ENCODE peak calls at places on chromosomes 7 and 10, in six cellular contexts. C, M, J, B, I and W are unnamed samples.

GRCh38 chr10:122034149-122034756 is 45.3 kb downstream of the TACC2 start:
- DNase-seq in B (no peak), C (peak; percentile 83), J (no peak), M (no peak), I (no peak), W (no peak)

GRCh38 chr7:45182856-45183710 is 25.5 kb downstream of the RAMP3 start:
- DNase-seq in B (no peak), I (peak; percentile 8), C (no peak), M (no peak), J (peak; percentile 14), W (no peak)

GRCh38 chr10:5643356-5643755 is 23.0 kb downstream of the ASB13 start:
- DNase-seq in J (no peak), M (no peak), C (no peak), I (no peak), B (no peak), W (no peak)

GRCh38 chr10:117632406-117632805 is 89.9 kb downstream of the EMX2 start:
- DNase-seq in I (no peak), M (no peak), J (no peak), B (no peak), C (no peak), W (no peak)

GRCh38 chr7:5755704-5756131 is 25.7 kb downstream of the RNF216 start:
- DNase-seq in I (no peak), M (no peak), J (no peak), C (peak; percentile 34), B (no peak), W (no peak)

GRCh38 chr7:51062222-51062987 is 254.2 kb downstream of the COBL start:
- DNase-seq in M (no peak), J (no peak), I (no peak), B (no peak), C (no peak), W (peak; percentile 74)

GRCh38 chr10:103698266-103698665 is 157.1 kb downstream of the SH3PXD2A start:
- DNase-seq in I (no peak), J (no peak), M (no peak), C (no peak), B (no peak), W (no peak)

GRCh38 chr7:14896461-14896860 is 6.1 kb downstream of the DGKB start:
- DNase-seq in J (no peak), I (no peak), C (no peak), M (no peak), B (no peak), W (no peak)

GRCh38 chr7:32357535-32358277 is 132.5 kb downstream of the LSM5 start:
- DNase-seq in J (no peak), B (no peak), I (no peak), C (peak; percentile 22), M (no peak), W (no peak)

GRCh38 chr10:5905854-5906507 is 15.9 kb downstream of the FBH1 start:
- DNase-seq in J (peak; percentile 49), C (no peak), M (no peak), I (no peak), B (peak; percentile 41), W (no peak)

GRCh38 chr7:44154703-44155102 is 13.6 kb upstream of the MYL7 start:
- DNase-seq in C (no peak), B (no peak), M (no peak), J (no peak), I (no peak), W (no peak)

GRCh38 chr7:2613926-2614613 is 17.7 kb upstream of the TTYH3 start:
- DNase-seq in B (peak; percentile 87), M (no peak), C (no peak), J (no peak), I (no peak), W (peak; percentile 82)

GRCh38 chr7:22093936-22094335 is 148.2 kb upstream of the CDCA7L start:
- DNase-seq in C (no peak), M (no peak), I (no peak), J (no peak), B (no peak), W (no peak)

GRCh38 chr10:288605-289200 is 153.4 kb downstream of the ZMYND11 start:
- DNase-seq in C (no peak), J (no peak), I (no peak), B (no peak), M (no peak), W (no peak)

GRCh38 chr10:72253002-72253401 is 20.7 kb upstream of the DDIT4 start:
- DNase-seq in M (no peak), C (no peak), J (no peak), B (no peak), I (no peak), W (no peak)

GRCh38 chr10:72258617-72259016 is 15.1 kb upstream of the DDIT4 start:
- DNase-seq in B (no peak), C (no peak), M (no peak), I (no peak), J (no peak), W (no peak)

GRCh38 chr10:72257051-72257892 is 16.5 kb upstream of the DDIT4 start:
- DNase-seq in I (no peak), B (no peak), C (peak; percentile 43), M (no peak), J (peak; percentile 38), W (no peak)

GRCh38 chr10:72254891-72255568 is 18.7 kb upstream of the DDIT4 start:
- DNase-seq in B (peak; percentile 92), J (peak; percentile 88), M (peak; percentile 23), C (peak; percentile 87), I (peak; percentile 95), W (peak; percentile 83)

DNA sequence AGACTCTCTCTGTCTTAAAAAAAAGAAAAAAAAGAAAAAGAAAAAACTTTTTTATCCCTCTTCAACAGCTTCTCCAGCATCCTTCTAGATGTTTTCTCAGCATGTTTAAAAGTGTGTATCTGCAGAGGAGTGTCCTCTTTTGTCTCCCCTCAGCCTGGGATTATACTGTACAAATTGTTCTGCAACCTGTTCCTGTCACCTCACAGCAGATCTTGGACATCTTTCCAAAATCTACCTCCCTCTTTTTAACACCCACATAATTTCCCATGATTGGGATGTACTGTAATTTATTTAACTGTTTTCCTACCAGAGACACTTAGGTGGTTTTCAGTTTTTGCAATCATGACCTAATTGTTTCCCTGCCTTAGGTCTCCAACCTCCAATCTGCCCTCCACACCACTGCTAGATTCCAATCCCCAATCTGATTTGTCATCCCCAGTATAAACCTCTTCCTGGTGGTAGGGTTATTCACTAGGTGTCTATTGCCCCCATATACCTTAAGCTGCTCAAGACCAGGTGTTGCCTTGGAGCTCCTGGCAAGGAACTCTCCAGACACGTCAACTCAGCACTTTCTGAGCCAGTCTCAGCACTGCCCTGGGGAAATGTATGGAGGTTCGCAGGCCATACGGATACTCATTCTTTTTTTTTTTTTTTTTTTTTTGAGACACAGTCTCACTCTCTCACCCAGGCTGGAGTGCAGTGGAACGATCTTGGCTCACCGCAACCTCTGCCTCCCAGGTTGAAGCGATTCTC is 17.6 kb upstream of the DDIT4 start:
- DNase-seq in M (no peak), C (no peak), J (no peak), B (no peak), I (no peak), W (no peak)
- H3K27ac ChIP-seq in M (no peak overlapping the region), C (peak overlapping the region; percentile 100), J (peak overlapping the region; percentile 86), B (peak overlapping the region; percentile 91), I (peak overlapping the region; percentile 99), W (peak overlapping the region; percentile 98)

DNA sequence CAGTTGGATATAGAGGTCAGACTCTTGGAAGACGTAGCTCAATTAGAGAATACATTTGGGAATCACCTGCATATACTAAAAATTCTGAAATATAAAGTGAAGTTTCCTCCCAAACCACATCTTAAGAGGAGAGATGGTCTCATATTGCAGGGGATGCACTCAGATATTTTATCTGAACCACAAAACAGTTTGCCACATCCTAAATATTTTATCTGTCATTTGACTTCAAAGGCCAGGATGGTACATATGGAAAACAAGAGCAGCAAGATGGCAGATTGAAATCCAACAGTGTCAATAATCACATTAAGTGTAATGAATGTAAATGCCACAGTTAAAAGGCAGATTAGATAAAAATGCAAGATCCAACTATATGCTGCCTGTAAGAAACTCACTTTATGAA is 97.1 kb downstream of the GALNT11 start:
- DNase-seq in B (no peak), M (no peak), C (no peak), I (no peak), J (no peak), W (no peak)
- H3K4me1 ChIP-seq in B (no peaks in the 10 kb centered on the region), M (peaks cover 6% of the 10 kb centered on the region), C (no peaks in the 10 kb centered on the region), I (no peaks in the 10 kb centered on the region), J (no peaks in the 10 kb centered on the region), W (no peaks in the 10 kb centered on the region)

GRCh38 chr10:125708971-125709503 is 10.5 kb upstream of the EDRF1 start:
- DNase-seq in J (no peak), M (no peak), B (no peak), I (no peak), C (no peak), W (no peak)

GRCh38 chr10:125709553-125710266 is 9.8 kb upstream of the EDRF1 start:
- DNase-seq in C (no peak), J (no peak), M (no peak), I (no peak), B (no peak), W (no peak)

GRCh38 chr10:125711110-125711750 is 8.3 kb upstream of the EDRF1 start:
- DNase-seq in C (no peak), I (no peak), J (no peak), M (no peak), B (no peak), W (no peak)

GRCh38 chr10:125710267-125710563 is 9.3 kb upstream of the EDRF1 start:
- DNase-seq in C (no peak), M (no peak), I (no peak), J (no peak), B (no peak), W (no peak)

DNA sequence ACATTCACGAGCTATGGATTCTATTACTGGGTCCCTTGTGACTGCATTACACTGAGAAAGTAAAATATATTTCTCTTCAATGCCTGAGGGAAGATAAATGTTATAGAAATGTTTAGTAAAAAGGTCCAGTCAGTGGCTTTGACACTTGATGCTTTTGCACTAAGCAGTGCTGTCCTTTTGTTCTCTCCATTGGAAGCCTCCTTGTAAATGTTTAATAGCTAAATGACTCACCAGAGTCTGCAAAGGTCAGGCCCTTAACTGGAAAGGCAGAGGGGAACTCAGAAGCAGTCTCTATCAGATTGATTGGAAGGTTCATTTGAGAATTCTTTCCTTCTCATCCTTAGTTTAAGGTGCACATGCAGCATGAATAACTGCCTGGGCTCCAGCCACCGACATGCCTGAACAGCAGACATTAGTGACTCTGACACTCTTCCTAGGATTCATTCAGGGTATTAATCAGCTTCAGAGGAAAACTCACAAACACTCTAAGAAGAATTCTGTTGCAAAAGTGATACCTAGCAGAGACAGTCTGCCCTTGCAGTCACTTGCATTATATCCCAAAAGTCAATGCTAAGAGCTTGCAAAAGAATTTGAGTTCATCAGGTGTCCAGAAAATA is 11.5 kb upstream of the EDRF1 start:
- DNase-seq in C (peak; percentile 50), B (no peak), I (no peak), M (no peak), J (no peak), W (no peak)
- TF ChIP-seq CTCF in C (no peak), B (no peak), I (no peak), M (no peak), J (no peak), W (no peak)

DNA sequence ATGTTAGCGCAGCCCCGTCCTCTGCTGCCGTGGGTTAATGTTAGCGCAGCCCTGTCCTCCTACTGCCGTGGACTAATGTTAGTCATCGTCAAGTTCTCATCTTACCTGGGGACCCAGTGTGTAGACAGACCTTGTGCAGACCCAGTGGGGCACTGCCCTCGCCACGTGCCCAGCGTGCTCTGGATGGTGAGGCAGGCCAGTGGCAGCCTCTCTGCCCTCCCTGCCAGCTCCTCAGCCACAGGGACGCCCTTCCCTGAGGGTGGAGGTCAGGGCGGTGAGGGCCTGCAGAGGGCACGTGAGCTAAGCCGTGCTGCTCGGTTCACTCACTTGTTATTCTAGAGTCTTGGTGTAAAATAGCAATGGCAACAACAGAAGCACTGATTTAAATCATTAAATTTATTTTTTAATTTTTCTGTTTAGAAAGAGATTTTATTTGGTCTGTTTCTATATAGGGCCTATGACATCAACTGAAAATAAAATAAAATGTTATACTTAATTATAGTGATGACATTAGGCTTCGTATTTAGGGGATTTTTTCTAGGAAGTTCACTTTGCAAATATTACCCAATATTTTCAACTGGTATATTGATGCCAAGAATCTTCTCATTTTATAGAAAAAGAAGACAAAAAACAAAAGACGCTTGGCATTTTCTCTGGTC is 48.4 kb downstream of the NKX6-2 start:
- DNase-seq in B (no peak), I (no peak), C (no peak), J (peak; percentile 51), M (no peak), W (no peak)
- H3K27ac ChIP-seq in B (no peak overlapping the region), I (no peak overlapping the region), C (no peak overlapping the region), J (peak overlapping the region; percentile 55), M (no peak overlapping the region), W (no peak overlapping the region)